ENCODE peak calls at places on chromosomes 13 and 19, in ten cellular contexts. A is PC-3; K is psoas muscle; D is effector memory CD4-positive, alpha-beta T cell; V is cardiac muscle cell; Z is CD4-positive, alpha-beta T cell; O is stomach; T is heart left ventricle; H is left ventricle myocardium inferior; B is suprapubic skin. M is an unnamed sample.

GRCh38 chr19:12676928-12677327 is 4.8 kb downstream of the DHPS start:
- DNase-seq in K (no peak), D (no peak), H (no peak), V (no peak), O (no peak), Z (no peak), A (no peak), B (no peak), T (no peak), M (peak)

GRCh38 chr19:55636723-55637122 is 4.1 kb upstream of the ZNF580 start:
- DNase-seq in V (no peak), H (no peak), A (no peak), Z (no peak), T (no peak), D (no peak), K (no peak), O (no peak), B (no peak), M (peak)

GRCh38 chr13:66071608-66072007 is 1158.5 kb downstream of the PCDH9 start:
- DNase-seq in B (no peak), O (no peak), Z (no peak), A (no peak), V (no peak), H (no peak), T (no peak), D (no peak), K (no peak), M (no peak)

GRCh38 chr13:101018720-101019119 is 344.1 kb upstream of the TMTC4 start:
- DNase-seq in B (no peak), Z (no peak), O (no peak), K (no peak), H (no peak), T (no peak), A (peak), D (no peak), V (no peak), M (no peak)

GRCh38 chr13:100921139-100921538 is 246.5 kb upstream of the TMTC4 start:
- DNase-seq in A (no peak), Z (no peak), B (no peak), V (no peak), T (no peak), K (no peak), O (no peak), H (no peak), D (no peak), M (no peak)

GRCh38 chr19:54928299-54928698 is 19.0 kb downstream of the NLRP7 start:
- DNase-seq in D (no peak), B (no peak), H (no peak), O (no peak), Z (no peak), V (no peak), T (no peak), K (no peak), A (no peak), M (no peak)

GRCh38 chr19:1850809-1851544 is 2.7 kb upstream of the REXO1 start:
- DNase-seq in B (no peak), D (no peak), K (no peak), H (no peak), O (no peak), A (peak), Z (no peak), V (no peak), T (no peak), M (no peak)

GRCh38 chr19:7637374-7638256 is 705 bp downstream of the STXBP2 start:
- DNase-seq in A (peak), K (peak), T (no peak), Z (no peak), V (no peak), B (no peak), D (no peak), H (peak), O (peak), M (peak)

GRCh38 chr19:47315125-47315821 is 5.6 kb downstream of the C5AR1 start:
- DNase-seq in A (peak), D (no peak), T (peak), O (peak), H (peak), B (peak), Z (no peak), K (no peak), V (no peak), M (peak)
- H3K27ac ChIP-seq in A (peak), D (no peak), T (peak), O (no peak), H (peak), B (no peak), Z (no peak), K (no peak), V (no peak), M (peak)

GRCh38 chr19:49616945-49617344 is 23.0 kb downstream of the RRAS start:
- DNase-seq in Z (no peak), K (no peak), A (no peak), B (no peak), O (no peak), V (no peak), T (no peak), H (no peak), D (no peak), M (no peak)
- H3K27ac ChIP-seq in Z (no peak), K (no peak), A (no peak), B (no peak), O (no peak), V (no peak), T (no peak), H (no peak), D (no peak), M (no peak)

GRCh38 chr13:49441312-49441711 is 2.6 kb downstream of the CAB39L start:
- DNase-seq in Z (no peak), T (no peak), A (no peak), V (no peak), O (no peak), H (no peak), K (no peak), B (no peak), D (no peak), M (no peak)

GRCh38 chr13:49439609-49440008 is 4.3 kb downstream of the CAB39L start:
- DNase-seq in B (no peak), O (no peak), K (no peak), A (no peak), H (no peak), D (no peak), Z (no peak), V (no peak), T (no peak), M (no peak)

GRCh38 chr13:49435992-49436391 is 7.9 kb downstream of the CAB39L start:
- DNase-seq in K (no peak), D (no peak), A (no peak), O (no peak), V (no peak), H (no peak), T (no peak), Z (no peak), B (no peak), M (no peak)

GRCh38 chr13:49436890-49437289 is 7.0 kb downstream of the CAB39L start:
- DNase-seq in T (no peak), B (no peak), A (peak), V (peak), D (no peak), Z (no peak), K (peak), H (peak), O (no peak), M (peak)

GRCh38 chr13:49437705-49438104 is 6.2 kb downstream of the CAB39L start:
- DNase-seq in K (no peak), H (no peak), D (no peak), T (no peak), Z (no peak), V (no peak), O (no peak), A (no peak), B (no peak), M (no peak)
- H3K27ac ChIP-seq in K (no peak), H (no peak), D (no peak), T (no peak), Z (no peak), V (no peak), O (no peak), A (no peak), B (no peak), M (no peak)

GRCh38 chr19:51110666-51110971 is 2.4 kb upstream of the CTU1 start:
- DNase-seq in H (no peak), A (no peak), D (no peak), K (no peak), Z (no peak), V (no peak), B (no peak), O (no peak), T (no peak), M (no peak)

GRCh38 chr19:51111606-51112005 is 3.4 kb upstream of the CTU1 start:
- DNase-seq in H (no peak), O (no peak), V (no peak), K (no peak), B (no peak), T (no peak), A (peak), D (no peak), Z (no peak), M (no peak)

GRCh38 chr19:51107406-51108065 is 673 bp downstream of the CTU1 start:
- DNase-seq in T (no peak), A (peak), Z (no peak), O (no peak), B (peak), K (no peak), D (no peak), V (no peak), H (no peak), M (no peak)

GRCh38 chr19:51108805-51109146 is 567 bp upstream of the CTU1 start:
- DNase-seq in D (no peak), V (no peak), H (no peak), K (no peak), A (no peak), B (no peak), T (no peak), Z (no peak), O (no peak), M (no peak)

GRCh38 chr19:51108066-51108804 is at the start of gene CTU1:
- DNase-seq in V (peak), A (peak), K (peak), O (peak), Z (peak), B (peak), H (peak), D (peak), T (peak), M (peak)
- H3K27ac ChIP-seq in V (peak), A (peak), K (peak), O (peak), Z (peak), B (peak), H (peak), D (peak), T (peak), M (peak)

DNA sequence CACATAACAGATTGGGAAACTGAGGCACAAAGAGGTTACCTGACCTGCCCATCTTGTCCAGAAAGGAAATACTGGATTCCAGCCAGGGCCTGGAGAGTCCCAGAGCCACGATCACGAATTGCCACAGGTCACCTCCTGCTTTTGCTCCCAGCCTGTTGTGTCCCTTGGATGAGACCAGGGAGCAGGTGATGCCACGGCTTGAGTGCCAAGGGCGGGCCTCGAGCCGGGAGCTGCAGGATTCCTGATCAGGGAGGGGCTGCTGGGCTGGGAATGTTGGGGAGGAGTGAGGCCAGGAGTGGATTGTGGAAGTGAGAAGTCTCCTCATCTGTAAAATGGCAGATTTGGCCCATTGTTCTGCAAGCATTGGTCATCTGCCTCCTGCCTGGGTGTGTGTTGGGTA is 29.4 kb downstream of the DNM2 start:
- DNase-seq in H (no peak), B (no peak), K (no peak), A (peak), O (peak), T (no peak), V (no peak), Z (no peak), D (no peak), M (no peak)
- H3K27ac ChIP-seq in H (peak), B (peak), K (no peak), A (no peak), O (peak), T (no peak), V (peak), Z (no peak), D (peak), M (peak)

DNA sequence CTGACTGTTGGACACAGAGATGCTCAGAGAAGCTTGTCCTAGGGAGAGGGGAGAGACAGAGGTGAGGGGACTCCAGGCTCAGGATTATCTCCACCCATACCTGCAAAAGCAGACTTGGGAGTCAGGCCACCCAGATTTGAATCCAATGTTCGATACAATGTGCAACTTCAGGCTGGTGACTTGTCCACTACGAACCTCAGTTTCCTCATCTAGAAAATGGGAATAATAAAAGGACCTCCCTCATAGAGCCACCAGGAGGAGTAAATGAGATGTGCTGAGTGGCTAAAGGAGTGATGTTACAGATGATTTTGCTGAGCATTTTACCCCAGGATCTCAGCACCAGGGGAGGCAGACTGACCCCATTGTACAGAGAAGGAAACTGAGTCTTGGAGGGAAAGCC is 25.0 kb downstream of the PRKD2 start:
- DNase-seq in Z (no peak), O (no peak), H (no peak), B (no peak), A (no peak), D (no peak), K (no peak), V (no peak), T (no peak), M (no peak)
- H3K27ac ChIP-seq in Z (peak), O (no peak), H (no peak), B (no peak), A (no peak), D (no peak), K (no peak), V (no peak), T (no peak), M (no peak)

M was measured in right cardiac atrium.